ENCODE peak calls at places on chromosome 1, in seven cellular contexts. Y, Q, R, E, L, T and M are unnamed samples. For H3K9me3, the result is how much of the 10 kb centered on the place peaks cover.

GRCh38 chr1:31815752-31816484 is at the start of gene SPOCD1:
- DNase-seq in Y (peak), Q (peak), R (peak), E (peak), L (peak), T (peak), M (peak)

GRCh38 chr1:227372662-227373061 is 54.4 kb upstream of the CDC42BPA start:
- DNase-seq in Y (no peak), Q (peak), R (no peak), E (no peak), L (no peak), T (no peak), M (no peak)

GRCh38 chr1:91819038-91819788 is 66.7 kb downstream of the TGFBR3 start:
- DNase-seq in Y (no peak), Q (no peak), R (no peak), E (no peak), L (no peak), T (no peak), M (no peak)

GRCh38 chr1:206739411-206740076 is 31.0 kb upstream of the IL19 start:
- DNase-seq in Y (no peak), Q (no peak), R (no peak), E (no peak), L (peak), T (no peak), M (no peak)

GRCh38 chr1:54118704-54119103 is 34.1 kb downstream of the CDCP2 start:
- DNase-seq in Y (no peak), Q (peak), R (no peak), E (no peak), L (no peak), T (no peak), M (no peak)

GRCh38 chr1:37999434-38000232 is 5.7 kb downstream of the FHL3 start:
- DNase-seq in Y (no peak), Q (peak), R (no peak), E (no peak), L (peak), T (no peak), M (no peak)

GRCh38 chr1:35641233-35641866 is at the start of gene PSMB2:
- DNase-seq in Y (peak), Q (peak), R (peak), E (peak), L (peak), T (peak), M (peak)

GRCh38 chr1:218718216-218718615 is 373.1 kb downstream of the TGFB2 start:
- DNase-seq in Y (no peak), Q (peak), R (no peak), E (no peak), L (no peak), T (no peak), M (no peak)

GRCh38 chr1:234962340-234962989 is 166.2 kb downstream of the TOMM20 start:
- DNase-seq in Y (no peak), Q (peak), R (no peak), E (peak), L (no peak), T (no peak), M (no peak)

GRCh38 chr1:24996983-24997893 is 67.2 kb upstream of the RUNX3 start:
- DNase-seq in Y (no peak), Q (no peak), R (no peak), E (no peak), L (peak), T (no peak), M (no peak)

GRCh38 chr1:192171123-192171522 is 12.9 kb downstream of the RGS18 start:
- DNase-seq in Y (no peak), Q (no peak), R (no peak), E (no peak), L (no peak), T (no peak), M (no peak)

GRCh38 chr1:246497331-246497915 is 9.7 kb downstream of the SMYD3 start:
- DNase-seq in Y (no peak), Q (peak), R (no peak), E (no peak), L (peak), T (no peak), M (no peak)

GRCh38 chr1:188670837-188671236 is 1806.8 kb downstream of the BRINP3 start:
- DNase-seq in Y (no peak), Q (peak), R (no peak), E (no peak), L (no peak), T (no peak), M (no peak)

GRCh38 chr1:167477962-167478361 is 40.4 kb downstream of the CD247 start:
- DNase-seq in Y (no peak), Q (no peak), R (no peak), E (no peak), L (no peak), T (no peak), M (no peak)

GRCh38 chr1:184387871-184388670 is 1.2 kb downstream of the C1orf21 start:
- DNase-seq in Y (no peak), Q (peak), R (no peak), E (peak), L (peak), T (no peak), M (no peak)

GRCh38 chr1:119631433-119632102 is 16.5 kb downstream of the ZNF697 start:
- DNase-seq in Y (peak), Q (peak), R (no peak), E (peak), L (peak), T (no peak), M (no peak)

GRCh38 chr1:47611992-47612391 is 174.1 kb downstream of the FOXD2 start:
- DNase-seq in Y (no peak), Q (no peak), R (no peak), E (no peak), L (peak), T (no peak), M (no peak)

GRCh38 chr1:202283991-202284390 is 57.7 kb downstream of the UBE2T start:
- DNase-seq in Y (no peak), Q (peak), R (no peak), E (peak), L (no peak), T (no peak), M (no peak)

GRCh38 chr1:107997846-107998245 is 32.9 kb upstream of the VAV3 start:
- DNase-seq in Y (no peak), Q (no peak), R (no peak), E (no peak), L (no peak), T (no peak), M (no peak)

GRCh38 chr1:147273409-147274307 is 31.2 kb downstream of the CHD1L start:
- DNase-seq in Y (no peak), Q (peak), R (no peak), E (peak), L (peak), T (no peak), M (peak)

GRCh38 chr1:94888201-94888600 is 38.7 kb downstream of the CNN3 start:
- DNase-seq in Y (no peak), Q (no peak), R (no peak), E (no peak), L (no peak), T (no peak), M (no peak)

GRCh38 chr1:214862421-214862820 is 220.1 kb upstream of the KCNK2 start:
- DNase-seq in Y (no peak), Q (peak), R (no peak), E (no peak), L (no peak), T (no peak), M (no peak)

GRCh38 chr1:14135070-14135469 is 435.1 kb downstream of the PRDM2 start:
- DNase-seq in Y (no peak), Q (no peak), R (no peak), E (no peak), L (no peak), T (no peak), M (no peak)

GRCh38 chr1:6465461-6466005 is 440 bp downstream of the TNFRSF25 start:
- DNase-seq in Y (no peak), Q (no peak), R (no peak), E (no peak), L (no peak), T (peak), M (peak)

GRCh38 chr1:198088360-198089071 is 68.3 kb upstream of the NEK7 start:
- DNase-seq in Y (no peak), Q (peak), R (no peak), E (no peak), L (peak), T (no peak), M (no peak)

GRCh38 chr1:117815926-117816325 is 113.5 kb downstream of the GDAP2 start:
- DNase-seq in Y (no peak), Q (no peak), R (no peak), E (no peak), L (no peak), T (no peak), M (no peak)

GRCh38 chr1:59814901-59815825 is at the start of gene HOOK1:
- DNase-seq in Y (no peak), Q (no peak), R (no peak), E (no peak), L (no peak), T (no peak), M (no peak)

GRCh38 chr1:41880261-41880660 is 38.5 kb downstream of the HIVEP3 start:
- DNase-seq in Y (no peak), Q (peak), R (no peak), E (no peak), L (no peak), T (no peak), M (no peak)

GRCh38 chr1:100627018-100627716 is 89.2 kb downstream of the GPR88 start:
- DNase-seq in Y (no peak), Q (peak), R (no peak), E (peak), L (no peak), T (no peak), M (no peak)

GRCh38 chr1:75985827-75986226 is 53.6 kb upstream of the ASB17 start:
- DNase-seq in Y (no peak), Q (no peak), R (no peak), E (no peak), L (no peak), T (no peak), M (no peak)

GRCh38 chr1:6880951-6881690 is 95.9 kb downstream of the CAMTA1 start:
- DNase-seq in Y (no peak), Q (peak), R (no peak), E (no peak), L (no peak), T (no peak), M (no peak)

GRCh38 chr1:7299329-7299799 is 471.7 kb upstream of the VAMP3 start:
- DNase-seq in Y (peak), Q (peak), R (no peak), E (no peak), L (peak), T (no peak), M (no peak)

GRCh38 chr1:116256875-116257823 is 115.9 kb upstream of the ATP1A1 start:
- DNase-seq in Y (no peak), Q (no peak), R (no peak), E (no peak), L (peak), T (no peak), M (no peak)

GRCh38 chr1:53783056-53783455 is 44.1 kb upstream of the GLIS1 start:
- DNase-seq in Y (no peak), Q (peak), R (no peak), E (no peak), L (no peak), T (no peak), M (no peak)

GRCh38 chr1:232667781-232668101 is 37.8 kb upstream of the SIPA1L2 start:
- DNase-seq in Y (no peak), Q (peak), R (no peak), E (no peak), L (no peak), T (no peak), M (no peak)

GRCh38 chr1:43454270-43455011 is 710 bp upstream of the HYI start:
- DNase-seq in Y (peak), Q (peak), R (no peak), E (peak), L (peak), T (peak), M (peak)

GRCh38 chr1:76786232-76786631 is 81.0 kb upstream of the ST6GALNAC5 start:
- DNase-seq in Y (no peak), Q (peak), R (no peak), E (no peak), L (no peak), T (no peak), M (no peak)

GRCh38 chr1:173112129-173112528 is 61.4 kb upstream of the TNFSF18 start:
- DNase-seq in Y (no peak), Q (no peak), R (no peak), E (no peak), L (no peak), T (no peak), M (no peak)

GRCh38 chr1:114105401-114105979 is 48.2 kb downstream of the SYT6 start:
- DNase-seq in Y (no peak), Q (no peak), R (no peak), E (no peak), L (no peak), T (no peak), M (no peak)

GRCh38 chr1:107867422-107867821 is 97.6 kb downstream of the VAV3 start:
- DNase-seq in Y (no peak), Q (no peak), R (no peak), E (no peak), L (no peak), T (no peak), M (no peak)

GRCh38 chr1:2980849-2981248 is 40.4 kb upstream of the ACTRT2 start:
- DNase-seq in Y (no peak), Q (no peak), R (no peak), E (no peak), L (no peak), T (no peak), M (no peak)
- H3K9me3 ChIP-seq in Y (under half), Q (under half), R (under half), E (under half), L (under half), T (under half), M (under half)

DNA sequence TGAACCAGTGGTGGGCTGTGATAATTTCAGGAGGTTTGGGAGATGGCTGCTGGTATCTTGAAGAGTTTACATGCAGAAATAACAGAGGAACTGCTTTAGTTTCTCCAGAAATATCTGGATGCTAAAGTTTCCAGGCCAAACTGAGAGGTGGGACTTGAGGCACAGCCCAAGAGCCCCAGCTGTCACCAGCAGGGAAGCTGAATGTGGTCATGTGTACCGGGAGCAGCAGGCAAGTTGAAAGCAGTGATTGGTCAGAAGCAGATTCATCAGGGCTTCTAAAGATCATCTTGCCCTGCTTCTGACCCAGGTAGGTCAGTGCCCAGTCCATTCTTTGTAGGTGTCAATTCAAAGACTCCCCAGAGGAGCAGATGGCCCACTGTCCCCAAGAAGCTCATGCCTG is 7.9 kb upstream of the RPTN start:
- DNase-seq in Y (no peak), Q (no peak), R (no peak), E (no peak), L (no peak), T (no peak), M (no peak)
- H3K9me3 ChIP-seq in Y (under half), Q (under half), R (under half), E (under half), L (under half), T (under half), M (under half)

GRCh38 chr1:93750946-93751345 is 69.3 kb upstream of the BCAR3 start:
- DNase-seq in Y (no peak), Q (no peak), R (no peak), E (no peak), L (no peak), T (no peak), M (no peak)
- H3K9me3 ChIP-seq in Y (under half), Q (under half), R (under half), E (under half), L (under half), T (under half), M (under half)

GRCh38 chr1:111895017-111895416 is 94.5 kb downstream of the KCND3 start:
- DNase-seq in Y (no peak), Q (no peak), R (no peak), E (no peak), L (no peak), T (no peak), M (no peak)
- H3K9me3 ChIP-seq in Y (under half), Q (under half), R (under half), E (under half), L (under half), T (under half), M (under half)

DNA sequence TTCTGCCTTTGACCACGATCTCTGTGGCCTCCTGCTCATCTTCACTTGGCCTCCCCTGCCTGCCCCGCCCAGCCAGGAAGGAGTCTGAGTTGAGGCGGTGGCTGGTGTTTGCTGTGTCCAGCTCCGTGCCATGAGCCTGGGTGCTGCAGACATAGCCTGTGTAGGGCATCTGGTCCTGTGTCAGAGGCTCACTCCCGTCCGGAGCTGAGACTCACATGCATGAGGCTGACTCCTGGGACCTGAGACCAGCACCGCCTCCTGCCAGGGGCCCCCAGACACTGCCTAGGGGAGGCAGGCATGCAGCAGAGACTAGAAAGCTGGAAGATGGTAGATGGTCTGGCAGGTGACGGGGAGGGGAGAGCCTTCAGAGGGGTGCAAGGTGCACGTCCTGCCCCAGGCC is 52.2 kb upstream of the TTC34 start:
- DNase-seq in Y (no peak), Q (no peak), R (no peak), E (no peak), L (no peak), T (no peak), M (no peak)
- H3K9me3 ChIP-seq in Y (under half), Q (under half), R (under half), E (half or more), L (under half), T (under half), M (under half)

DNA sequence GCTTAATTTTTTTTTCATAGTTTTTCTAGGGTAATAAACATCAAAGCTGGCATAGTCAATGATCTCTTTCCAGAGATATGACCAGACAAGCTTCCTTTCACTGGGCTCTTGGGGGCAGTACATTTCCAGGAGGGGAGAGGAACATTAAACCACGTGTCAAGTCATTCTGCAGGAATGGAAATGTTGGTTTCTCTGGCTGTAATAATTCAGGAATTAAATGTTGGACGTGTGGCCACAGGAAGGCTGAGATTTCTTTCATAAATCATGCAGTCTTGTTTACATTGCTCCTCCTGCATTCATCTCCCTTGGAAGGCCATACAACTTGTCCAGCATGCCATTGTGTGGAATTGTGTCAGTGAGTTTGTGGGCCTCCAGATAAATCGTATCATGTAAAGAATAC is 259.2 kb downstream of the ADGRL2 start:
- DNase-seq in Y (no peak), Q (peak), R (no peak), E (no peak), L (no peak), T (no peak), M (no peak)
- H3K9me3 ChIP-seq in Y (under half), Q (under half), R (under half), E (under half), L (under half), T (under half), M (under half)

DNA sequence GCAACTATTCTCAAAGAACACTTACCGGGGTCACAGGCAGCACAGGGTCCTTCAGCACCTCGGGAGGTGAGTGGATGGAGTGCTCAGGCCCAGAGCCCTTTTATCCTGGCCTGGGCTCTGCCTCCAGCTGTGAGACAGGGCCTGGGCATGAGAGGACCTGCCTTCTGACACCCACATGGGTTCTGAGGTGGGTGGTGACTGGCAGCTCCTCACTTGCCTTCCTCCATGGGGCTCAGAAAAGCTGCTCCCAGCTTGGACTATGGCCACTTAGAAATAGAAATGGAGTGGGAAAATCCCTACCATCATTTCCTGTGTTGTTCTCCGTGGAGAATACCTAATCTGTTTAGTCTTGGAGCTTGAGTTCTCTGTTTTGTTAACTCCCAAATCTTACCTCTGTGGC is at the start of gene LCE1C:
- DNase-seq in Y (no peak), Q (no peak), R (no peak), E (no peak), L (no peak), T (no peak), M (no peak)
- H3K9me3 ChIP-seq in Y (under half), Q (under half), R (under half), E (under half), L (under half), T (under half), M (under half)

GRCh38 chr1:29563571-29563970 is 327.2 kb downstream of the PTPRU start:
- DNase-seq in Y (no peak), Q (peak), R (no peak), E (no peak), L (no peak), T (no peak), M (no peak)

GRCh38 chr1:29563092-29563491 is 326.8 kb downstream of the PTPRU start:
- DNase-seq in Y (no peak), Q (no peak), R (no peak), E (no peak), L (no peak), T (no peak), M (no peak)

GRCh38 chr1:29569971-29570634 is 333.8 kb downstream of the PTPRU start:
- DNase-seq in Y (no peak), Q (peak), R (no peak), E (peak), L (no peak), T (no peak), M (no peak)

GRCh38 chr1:29567257-29567656 is 330.9 kb downstream of the PTPRU start:
- DNase-seq in Y (no peak), Q (no peak), R (no peak), E (no peak), L (no peak), T (no peak), M (no peak)

DNA sequence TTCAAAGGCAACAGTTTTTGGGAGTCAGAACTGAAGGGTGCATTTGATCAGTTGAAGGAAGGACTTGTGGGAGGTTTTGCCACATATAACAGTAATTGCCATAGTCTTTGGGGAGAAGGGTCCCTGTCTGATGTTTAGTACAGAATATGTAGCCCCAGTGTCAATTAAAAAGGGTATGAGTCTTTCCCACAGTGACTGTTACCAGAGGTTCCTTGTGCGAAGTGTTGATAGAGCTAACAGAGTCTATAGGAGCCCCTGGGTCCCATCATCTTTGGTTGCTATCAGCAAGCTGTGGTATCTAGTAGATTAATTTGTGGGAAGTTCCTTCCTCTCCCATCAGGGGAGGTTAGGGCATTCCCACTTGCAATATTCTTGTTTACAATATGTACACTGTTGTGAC is 329.2 kb downstream of the PTPRU start:
- DNase-seq in Y (no peak), Q (no peak), R (no peak), E (no peak), L (no peak), T (no peak), M (no peak)
- H3K9me3 ChIP-seq in Y (under half), Q (under half), R (half or more), E (under half), L (under half), T (under half), M (under half)

GRCh38 chr1:49339043-49339442 is 562.4 kb upstream of the BEND5 start:
- DNase-seq in Y (no peak), Q (no peak), R (no peak), E (no peak), L (no peak), T (no peak), M (no peak)

GRCh38 chr1:49331066-49331852 is 554.6 kb upstream of the BEND5 start:
- DNase-seq in Y (no peak), Q (no peak), R (no peak), E (no peak), L (no peak), T (no peak), M (no peak)

GRCh38 chr1:49333946-49334345 is 557.3 kb upstream of the BEND5 start:
- DNase-seq in Y (no peak), Q (peak), R (no peak), E (peak), L (no peak), T (no peak), M (no peak)
- H3K9me3 ChIP-seq in Y (under half), Q (under half), R (under half), E (under half), L (under half), T (under half), M (under half)

GRCh38 chr1:5286244-5286643 is 631.8 kb downstream of the AJAP1 start:
- DNase-seq in Y (no peak), Q (no peak), R (no peak), E (no peak), L (no peak), T (no peak), M (no peak)
- H3K9me3 ChIP-seq in Y (under half), Q (under half), R (under half), E (under half), L (under half), T (under half), M (under half)